ENCODE peak calls at places on chromosomes 1 and 21, in six cellular contexts. U is astrocyte; F is CD8-positive, alpha-beta T cell; L is fibroblast of lung; Y is uterus; S is PC-3. V is an unnamed sample.

GRCh38 chr1:67850151-67850551 is 16.9 kb upstream of the GNG12 start:
- DNase-seq in F (no peak), S (peak; percentile 62), Y (no peak), L (peak; percentile 63), U (no peak), V (no peak)

GRCh38 chr1:152167835-152168534 is 9.0 kb upstream of the RPTN start:
- DNase-seq in F (no peak), L (peak; percentile 97), Y (no peak), U (peak; percentile 97), S (peak; percentile 46), V (no peak)

GRCh38 chr1:117707371-117707770 is 101.5 kb downstream of the TENT5C start:
- DNase-seq in Y (no peak), F (no peak), L (no peak), U (no peak), S (no peak), V (no peak)

GRCh38 chr1:159406821-159407220 is 25.2 kb upstream of the OR10J4 start:
- DNase-seq in S (no peak), F (no peak), Y (no peak), U (no peak), L (no peak), V (no peak)

GRCh38 chr1:941588-942383 is 17.3 kb downstream of the NOC2L start:
- DNase-seq in U (peak; percentile 77), S (peak; percentile 57), F (no peak), L (peak; percentile 90), Y (peak; percentile 93), V (peak; percentile 90)

GRCh38 chr1:231272880-231273279 is 31.9 kb downstream of the GNPAT start:
- DNase-seq in L (peak; percentile 65), S (no peak), F (no peak), U (peak; percentile 46), Y (no peak), V (no peak)

GRCh38 chr1:205127646-205128045 is 5.9 kb upstream of the RBBP5 start:
- DNase-seq in F (no peak), L (no peak), U (no peak), Y (no peak), S (no peak), V (no peak)

GRCh38 chr1:235525314-235525713 is 21.1 kb upstream of the B3GALNT2 start:
- DNase-seq in L (peak; percentile 35), Y (no peak), U (peak; percentile 28), F (no peak), S (no peak), V (no peak)

GRCh38 chr1:207619833-207620572 is 24.9 kb upstream of the CR1L start:
- DNase-seq in F (no peak), S (peak; percentile 81), U (peak; percentile 6), L (peak; percentile 31), Y (no peak), V (no peak)

GRCh38 chr1:9473032-9473792 is 66.1 kb upstream of the SLC25A33 start:
- DNase-seq in S (peak; percentile 90), F (no peak), Y (peak; percentile 83), L (peak; percentile 96), U (peak; percentile 93), V (peak; percentile 90)

GRCh38 chr1:25875856-25876692 is 566 bp upstream of the PAQR7 start:
- DNase-seq in L (no peak), Y (no peak), F (peak; percentile 23), U (no peak), S (no peak), V (no peak)

GRCh38 chr1:185249563-185249962 is 67.5 kb downstream of the IVNS1ABP start:
- DNase-seq in F (no peak), S (no peak), L (no peak), U (no peak), Y (no peak), V (no peak)

GRCh38 chr1:69076631-69077030 is 491.1 kb upstream of the LRRC7 start:
- DNase-seq in F (no peak), S (no peak), U (no peak), L (no peak), Y (no peak), V (no peak)

GRCh38 chr1:58397187-58397820 is 149.2 kb downstream of the OMA1 start:
- DNase-seq in L (peak; percentile 94), Y (no peak), S (no peak), F (no peak), U (peak; percentile 90), V (no peak)

GRCh38 chr1:50156241-50157010 is 47.7 kb downstream of the ELAVL4 start:
- DNase-seq in F (no peak), S (peak; percentile 35), L (no peak), Y (no peak), U (no peak), V (no peak)

GRCh38 chr1:54995835-54996234 is 2.9 kb upstream of the BSND start:
- DNase-seq in F (peak; percentile 32), L (no peak), S (no peak), U (no peak), Y (no peak), V (no peak)

GRCh38 chr1:87706779-87707228 is 378.1 kb downstream of the LMO4 start:
- DNase-seq in U (peak; percentile 60), L (peak; percentile 62), F (no peak), Y (no peak), S (no peak), V (no peak)

GRCh38 chr1:186330758-186331157 is 44.3 kb downstream of the TPR start:
- DNase-seq in F (no peak), U (no peak), S (peak; percentile 10), Y (no peak), L (no peak), V (no peak)

GRCh38 chr1:93080424-93080823 is 1.3 kb downstream of the MTF2 start:
- DNase-seq in S (peak; percentile 74), Y (no peak), L (peak; percentile 77), U (peak; percentile 72), F (no peak), V (no peak)

GRCh38 chr21:22120616-22121266 is 1122.5 kb downstream of the NCAM2 start:
- DNase-seq in S (peak; percentile 48), Y (no peak), L (no peak), U (no peak), F (no peak), V (no peak)

GRCh38 chr1:46543761-46544560 is 7.5 kb downstream of the KNCN start:
- DNase-seq in Y (no peak), S (no peak), U (no peak), L (no peak), F (no peak), V (no peak)

DNA sequence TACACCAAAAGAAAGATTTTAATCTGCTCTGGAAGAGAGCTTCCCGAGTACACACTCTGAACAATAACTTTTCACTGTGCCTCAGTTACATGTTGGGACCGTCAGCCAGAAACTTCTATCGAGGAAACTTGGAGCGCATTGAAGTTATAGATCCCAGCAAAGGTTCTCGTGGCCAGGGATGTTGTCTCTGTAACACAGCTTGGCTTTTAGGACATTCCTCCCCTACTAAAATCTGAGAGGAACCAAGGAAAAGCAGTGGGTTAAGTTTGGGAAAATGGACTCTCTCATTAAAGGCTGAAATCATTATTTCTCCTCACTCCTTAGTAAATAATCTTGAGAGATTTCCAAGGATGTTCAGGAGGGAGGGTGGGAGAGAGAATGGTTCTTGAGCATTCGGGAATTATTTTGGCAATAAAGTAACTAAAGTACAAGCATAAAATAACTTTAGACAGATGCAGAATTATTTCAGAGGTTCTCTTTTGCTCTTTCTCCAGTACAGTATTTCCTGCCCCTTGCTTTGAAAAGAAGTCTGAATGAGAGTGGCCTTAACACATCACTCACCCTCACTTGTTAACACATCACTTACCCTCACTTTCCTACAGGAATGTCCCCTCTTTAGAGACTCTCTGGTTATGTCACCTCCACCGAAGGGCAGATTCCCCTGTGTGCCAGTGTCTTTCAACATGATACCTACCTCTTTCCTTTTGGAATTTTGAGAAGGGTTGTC is 1.8 kb upstream of the NFIA start:
- DNase-seq in F (no peak), Y (no peak), S (no peak), L (no peak), U (no peak), V (no peak)
- H3K4me3 ChIP-seq in F (no peak overlapping the region), Y (no peak overlapping the region), S (peak overlapping the region; percentile 76), L (peak overlapping the region; percentile 18), U (peak overlapping the region; percentile 43), V (peak overlapping the region; percentile 98)

DNA sequence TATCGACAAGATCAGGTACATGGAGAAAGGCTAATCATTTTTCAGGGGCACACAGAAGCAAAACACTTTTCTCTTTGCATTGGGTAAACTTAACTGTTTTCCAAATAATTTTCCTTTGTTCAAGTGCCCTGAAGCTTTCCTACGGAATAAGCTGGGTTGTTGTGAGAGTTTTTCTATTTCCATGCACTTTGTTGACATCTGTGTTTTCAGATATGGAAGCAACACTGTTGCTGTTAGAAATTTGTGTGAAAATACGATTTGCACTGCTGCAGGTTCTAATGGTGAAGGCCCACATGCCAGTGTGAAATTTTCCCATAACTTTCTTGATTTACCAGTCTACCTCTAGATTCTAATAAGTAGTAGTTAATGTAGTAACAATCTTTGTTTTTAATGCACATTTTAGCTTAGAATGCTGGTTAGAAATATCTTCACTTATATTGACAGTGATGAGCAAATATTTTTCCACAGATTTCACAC is 18.3 kb downstream of the NFYC start:
- DNase-seq in Y (no peak), U (no peak), S (no peak), L (no peak), F (no peak), V (no peak)
- H3K4me1 ChIP-seq in Y (no peaks in the 10 kb centered on the region), U (peaks cover 17% of the 10 kb centered on the region), S (peaks cover 39% of the 10 kb centered on the region), L (peaks cover 11% of the 10 kb centered on the region), F (peaks cover 48% of the 10 kb centered on the region), V (peaks cover 7% of the 10 kb centered on the region)

GRCh38 chr1:21584096-21584495 is 74.9 kb downstream of the ALPL start:
- DNase-seq in U (no peak), F (no peak), Y (no peak), S (no peak), L (no peak), V (no peak)

GRCh38 chr1:21585037-21585436 is 75.8 kb downstream of the ALPL start:
- DNase-seq in L (peak; percentile 8), Y (no peak), F (no peak), U (no peak), S (no peak), V (no peak)

GRCh38 chr1:21586926-21587601 is 77.8 kb downstream of the ALPL start:
- DNase-seq in F (no peak), U (peak; percentile 79), S (peak; percentile 76), L (peak; percentile 88), Y (peak; percentile 21), V (peak; percentile 76)

GRCh38 chr1:21587602-21587953 is 78.4 kb downstream of the ALPL start:
- DNase-seq in U (no peak), Y (no peak), L (no peak), S (no peak), F (no peak), V (no peak)

DNA sequence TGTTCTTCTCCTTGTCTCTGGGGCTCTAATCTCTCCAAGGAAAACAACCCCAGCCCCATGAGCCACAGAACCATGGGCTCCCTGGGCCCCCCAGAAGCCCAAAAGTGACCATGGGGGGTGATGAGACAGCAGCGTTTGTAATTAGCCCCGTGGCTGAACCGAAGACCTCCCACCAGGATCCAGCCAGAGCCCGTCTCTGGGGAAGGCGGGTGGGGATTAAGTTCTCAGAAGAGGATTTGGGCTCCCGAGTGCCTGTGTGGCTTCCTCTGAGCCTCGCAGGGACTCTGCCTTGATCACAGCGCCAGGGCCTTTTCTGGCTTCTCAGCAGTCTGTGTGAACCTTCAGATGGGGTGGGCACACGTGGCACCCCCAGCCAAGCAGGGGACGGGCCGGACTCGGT is 77.0 kb downstream of the ALPL start:
- DNase-seq in U (no peak), Y (no peak), F (no peak), S (no peak), L (no peak), V (no peak)
- H3K4me3 ChIP-seq in U (no peak overlapping the region), Y (no peak overlapping the region), F (no peak overlapping the region), S (no peak overlapping the region), L (no peak overlapping the region), V (no peak overlapping the region)

GRCh38 chr1:201695607-201696006 is 133.3 kb upstream of the IPO9 start:
- DNase-seq in F (no peak), Y (no peak), S (no peak), U (no peak), L (no peak), V (no peak)
- H3K4me1 ChIP-seq in F (no peaks in the 10 kb centered on the region), Y (no peaks in the 10 kb centered on the region), S (peaks cover 21% of the 10 kb centered on the region), U (peaks cover 53% of the 10 kb centered on the region), L (peaks cover 21% of the 10 kb centered on the region), V (peaks cover 42% of the 10 kb centered on the region)

V was measured in right cardiac atrium.